ENCODE peak calls at places on chromosomes 11 and 22, in four cellular contexts. One of them, this sample, is unnamed.

GRCh38 chr22:43001271-43002197 is 13.4 kb downstream of the PACSIN2 start:
- DNase-seq in cardiac muscle cell: peak; percentile 67
- DNase-seq in pancreas: no peak
- DNase-seq in GM23338: no peak
- DNase-seq in this sample: peak; percentile 23

GRCh38 chr11:10236850-10237249 is 57.2 kb downstream of the SBF2 start:
- DNase-seq in cardiac muscle cell: no peak
- DNase-seq in pancreas: no peak
- DNase-seq in GM23338: no peak
- DNase-seq in this sample: no peak

GRCh38 chr11:114317738-114318137 is 21.5 kb downstream of the NNMT start:
- DNase-seq in cardiac muscle cell: peak; percentile 77
- DNase-seq in pancreas: no peak
- DNase-seq in GM23338: peak; percentile 92
- DNase-seq in this sample: no peak

GRCh38 chr11:16857186-16857585 is 118.7 kb downstream of the C11orf58 start:
- DNase-seq in cardiac muscle cell: no peak
- DNase-seq in pancreas: no peak
- DNase-seq in GM23338: no peak
- DNase-seq in this sample: no peak

GRCh38 chr11:63476618-63477017 is 14.3 kb downstream of the PLAAT5 start:
- DNase-seq in cardiac muscle cell: no peak
- DNase-seq in pancreas: no peak
- DNase-seq in GM23338: peak; percentile 17
- DNase-seq in this sample: no peak

GRCh38 chr22:50720301-50720845 is 17.6 kb upstream of the ACR start:
- DNase-seq in cardiac muscle cell: peak; percentile 16
- DNase-seq in pancreas: no peak
- DNase-seq in GM23338: no peak
- DNase-seq in this sample: no peak

GRCh38 chr11:111443640-111444039 is 64.6 kb upstream of the POU2AF1 start:
- DNase-seq in cardiac muscle cell: no peak
- DNase-seq in pancreas: no peak
- DNase-seq in GM23338: no peak
- DNase-seq in this sample: no peak

GRCh38 chr22:20773793-20774212 is at the start of gene SERPIND1:
- DNase-seq in cardiac muscle cell: no peak
- DNase-seq in pancreas: no peak
- DNase-seq in GM23338: no peak
- DNase-seq in this sample: no peak

GRCh38 chr11:131290111-131290510 is 80.3 kb upstream of the NTM start:
- DNase-seq in cardiac muscle cell: no peak
- DNase-seq in pancreas: no peak
- DNase-seq in GM23338: peak; percentile 25
- DNase-seq in this sample: no peak

DNA sequence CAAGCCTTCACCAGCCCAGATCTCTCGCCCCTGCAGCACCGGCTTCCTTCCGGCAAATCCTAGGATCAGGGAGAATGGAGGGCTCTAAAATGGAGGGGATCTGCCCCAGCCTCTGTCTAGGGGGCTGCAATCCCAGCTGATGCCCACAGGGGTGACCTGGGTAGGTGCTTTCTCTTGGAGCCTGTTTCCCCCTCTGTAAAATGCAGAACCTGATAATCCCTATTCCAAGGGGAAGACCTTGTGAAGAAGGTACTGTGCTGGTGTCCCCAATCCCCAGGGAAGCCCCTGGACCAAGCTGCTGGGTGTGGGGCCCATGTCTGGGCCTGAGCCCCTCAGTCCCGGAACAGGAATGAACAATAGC is 2.8 kb downstream of the EMID1 start:
- DNase-seq in cardiac muscle cell: no peak
- DNase-seq in pancreas: no peak
- DNase-seq in GM23338: peak; percentile 41
- DNase-seq in this sample: no peak
- TF ChIP-seq CTCF in cardiac muscle cell: no peak
- TF ChIP-seq CTCF in pancreas: no peak
- TF ChIP-seq CTCF in GM23338: no peak
- TF ChIP-seq CTCF in this sample: no peak

GRCh38 chr11:64608260-64608538 is 17.2 kb downstream of the SLC22A12 start:
- DNase-seq in cardiac muscle cell: no peak
- DNase-seq in pancreas: no peak
- DNase-seq in GM23338: no peak
- DNase-seq in this sample: no peak
- H3K4me3 ChIP-seq in cardiac muscle cell: no peak overlapping the region
- H3K4me3 ChIP-seq in pancreas: no peak overlapping the region
- H3K4me3 ChIP-seq in GM23338: peak overlapping the region; percentile 0
- H3K4me3 ChIP-seq in this sample: no peak overlapping the region

DNA sequence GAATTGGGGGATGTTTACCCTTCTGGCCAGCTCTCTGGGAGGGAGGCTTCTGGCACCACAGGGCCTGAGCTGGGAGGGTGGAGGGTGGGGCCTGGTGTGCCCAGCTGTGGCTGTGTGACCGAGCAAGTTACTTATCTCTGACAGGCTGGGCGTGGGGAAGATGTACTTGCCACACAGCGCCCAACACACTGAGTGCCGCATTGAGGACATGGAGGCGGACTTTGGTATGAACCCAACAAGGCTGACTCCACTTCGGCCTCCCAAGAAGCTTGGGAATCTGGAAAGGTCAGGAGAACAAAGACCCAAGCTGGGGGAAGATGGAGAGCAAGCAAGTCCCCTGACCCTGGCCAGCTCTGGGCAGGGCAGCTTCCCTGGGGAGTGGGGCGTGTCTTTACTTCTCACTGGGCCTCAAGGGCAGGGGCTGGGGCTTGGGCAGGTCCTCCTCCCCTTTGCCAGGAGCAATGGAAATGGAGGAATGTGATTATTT is 2.4 kb upstream of the MGAT3 start:
- DNase-seq in cardiac muscle cell: peak; percentile 74
- DNase-seq in pancreas: no peak
- DNase-seq in GM23338: no peak
- DNase-seq in this sample: no peak
- H3K4me1 ChIP-seq in cardiac muscle cell: peaks cover 10% of the 10 kb centered on the region
- H3K4me1 ChIP-seq in pancreas: no peaks in the 10 kb centered on the region
- H3K4me1 ChIP-seq in GM23338: peaks cover 18% of the 10 kb centered on the region
- H3K4me1 ChIP-seq in this sample: no peaks in the 10 kb centered on the region

GRCh38 chr11:20016526-20016925 is 143.7 kb downstream of the DBX1 start:
- DNase-seq in cardiac muscle cell: no peak
- DNase-seq in pancreas: no peak
- DNase-seq in GM23338: no peak
- DNase-seq in this sample: no peak
- TF ChIP-seq CTCF in cardiac muscle cell: no peak
- TF ChIP-seq CTCF in pancreas: no peak
- TF ChIP-seq CTCF in GM23338: no peak
- TF ChIP-seq CTCF in this sample: no peak

GRCh38 chr11:73310076-73310475 is 2.0 kb downstream of the ARHGEF17 start:
- DNase-seq in cardiac muscle cell: no peak
- DNase-seq in pancreas: no peak
- DNase-seq in GM23338: no peak
- DNase-seq in this sample: no peak
- H3K4me3 ChIP-seq in cardiac muscle cell: peak overlapping the region; percentile 74
- H3K4me3 ChIP-seq in pancreas: no peak overlapping the region
- H3K4me3 ChIP-seq in GM23338: peak overlapping the region; percentile 89
- H3K4me3 ChIP-seq in this sample: no peak overlapping the region

GRCh38 chr11:90344546-90344945 is 121.7 kb upstream of the CHORDC1 start:
- DNase-seq in cardiac muscle cell: no peak
- DNase-seq in pancreas: no peak
- DNase-seq in GM23338: no peak
- DNase-seq in this sample: no peak
- H3K4me1 ChIP-seq in cardiac muscle cell: no peaks in the 10 kb centered on the region
- H3K4me1 ChIP-seq in pancreas: no peaks in the 10 kb centered on the region
- H3K4me1 ChIP-seq in GM23338: no peaks in the 10 kb centered on the region
- H3K4me1 ChIP-seq in this sample: no peaks in the 10 kb centered on the region

GRCh38 chr11:45108070-45109064 is 38.1 kb upstream of the PRDM11 start:
- DNase-seq in cardiac muscle cell: no peak
- DNase-seq in pancreas: no peak
- DNase-seq in GM23338: no peak
- DNase-seq in this sample: no peak
- TF ChIP-seq CTCF in cardiac muscle cell: no peak
- TF ChIP-seq CTCF in pancreas: no peak
- TF ChIP-seq CTCF in GM23338: no peak
- TF ChIP-seq CTCF in this sample: no peak